ENCODE peak calls at places on chromosome 3, in six cellular contexts. T is mesenchymal stem cell, U is upper lobe of right lung, W is IMR-90, Z is activated gamma-delta T cell treated with Interleukin-2 at 50 U/mL for 16 hours, L is M059J. V is an unnamed sample.

GRCh38 chr3:49248828-49249227 is 28.2 kb downstream of the C3orf62 start:
- DNase-seq in T (peak), U (peak), W (peak), Z (no peak), L (peak), V (peak)

GRCh38 chr3:176088962-176089383 is 1108.3 kb downstream of the TBL1XR1 start:
- DNase-seq in T (no peak), U (no peak), W (no peak), Z (no peak), L (no peak), V (no peak)

GRCh38 chr3:153210660-153211059 is 48.6 kb downstream of the RAP2B start:
- DNase-seq in T (peak), U (no peak), W (no peak), Z (no peak), L (peak), V (no peak)

GRCh38 chr3:132659370-132660055 is at the start of gene ACAD11:
- DNase-seq in T (peak), U (peak), W (peak), Z (peak), L (peak), V (peak)

GRCh38 chr3:126487151-126487771 is 11.6 kb upstream of the ZXDC start:
- DNase-seq in T (no peak), U (no peak), W (no peak), Z (no peak), L (peak), V (no peak)

GRCh38 chr3:152271465-152272035 is 2.8 kb downstream of the MBNL1 start:
- DNase-seq in T (no peak), U (no peak), W (no peak), Z (no peak), L (no peak), V (no peak)

GRCh38 chr3:17157713-17158112 is 273.0 kb downstream of the PLCL2 start:
- DNase-seq in T (no peak), U (no peak), W (peak), Z (no peak), L (peak), V (no peak)

GRCh38 chr3:13019243-13019701 is 54.0 kb downstream of the IQSEC1 start:
- DNase-seq in T (peak), U (no peak), W (peak), Z (no peak), L (peak), V (peak)

GRCh38 chr3:158313344-158313927 is 203.5 kb downstream of the RSRC1 start:
- DNase-seq in T (peak), U (no peak), W (peak), Z (no peak), L (peak), V (no peak)

GRCh38 chr3:156321934-156322333 is 201.6 kb downstream of the KCNAB1 start:
- DNase-seq in T (no peak), U (no peak), W (no peak), Z (no peak), L (no peak), V (no peak)

GRCh38 chr3:28348286-28348636 is 260 bp upstream of the ZCWPW2 start:
- DNase-seq in T (no peak), U (no peak), W (peak), Z (no peak), L (no peak), V (no peak)

GRCh38 chr3:27729748-27730611 is 7.9 kb upstream of the EOMES start:
- DNase-seq in T (no peak), U (no peak), W (no peak), Z (no peak), L (no peak), V (no peak)

GRCh38 chr3:177589921-177590336 is 392.6 kb upstream of the TBL1XR1 start:
- DNase-seq in T (peak), U (no peak), W (peak), Z (no peak), L (peak), V (no peak)

GRCh38 chr3:42660131-42660715 is 6.7 kb downstream of the ZBTB47 start:
- DNase-seq in T (peak), U (no peak), W (peak), Z (no peak), L (no peak), V (no peak)

GRCh38 chr3:98504534-98504933 is 7.1 kb downstream of the OR5K2 start:
- DNase-seq in T (no peak), U (no peak), W (peak), Z (no peak), L (peak), V (no peak)

GRCh38 chr3:43787330-43787729 is 96.6 kb downstream of the ABHD5 start:
- DNase-seq in T (no peak), U (no peak), W (no peak), Z (no peak), L (no peak), V (no peak)

GRCh38 chr3:126311338-126311978 is 45.8 kb downstream of the KLF15 start:
- DNase-seq in T (no peak), U (no peak), W (no peak), Z (no peak), L (no peak), V (no peak)

GRCh38 chr3:128242818-128243601 is 89.7 kb downstream of the EEFSEC start:
- DNase-seq in T (peak), U (no peak), W (peak), Z (no peak), L (peak), V (peak)

GRCh38 chr3:73521936-73522335 is 102.8 kb downstream of the PDZRN3 start:
- DNase-seq in T (no peak), U (no peak), W (no peak), Z (no peak), L (no peak), V (no peak)

GRCh38 chr3:186425788-186426730 is 64.0 kb upstream of the DGKG start:
- DNase-seq in T (peak), U (no peak), W (peak), Z (no peak), L (peak), V (no peak)

GRCh38 chr3:172687501-172687900 is 23.4 kb downstream of the NCEH1 start:
- DNase-seq in T (no peak), U (no peak), W (no peak), Z (no peak), L (no peak), V (peak)

GRCh38 chr3:33385423-33385822 is 54.8 kb downstream of the UBP1 start:
- DNase-seq in T (no peak), U (no peak), W (peak), Z (peak), L (no peak), V (no peak)

GRCh38 chr3:39376929-39377634 is 6.1 kb upstream of the SLC25A38 start:
- DNase-seq in T (no peak), U (no peak), W (no peak), Z (no peak), L (no peak), V (no peak)

GRCh38 chr3:58620446-58620845 is 43.3 kb upstream of the FAM107A start:
- DNase-seq in T (no peak), U (no peak), W (no peak), Z (no peak), L (no peak), V (no peak)

GRCh38 chr3:126401611-126402160 is 7.0 kb downstream of the CFAP100 start:
- DNase-seq in T (no peak), U (peak), W (no peak), Z (no peak), L (no peak), V (no peak)

V was measured in trophoblast cell.